ENCODE peak calls at places on chromosomes 7 and 10, in ten cellular contexts. Y is NCI-H1092, H is endodermal cell, B is NCI-H774, U is AG09309, O is M059J, L is endothelial cell of umbilical vein, X is A172, P is neuronal stem cell, R is midbrain. G is an unnamed sample.

GRCh38 chr10:44786451-44786850 is 124.7 kb upstream of the TMEM72 start:
- DNase-seq in B (no peak), U (peak), Y (no peak), P (no peak), X (peak), R (no peak), H (no peak), O (peak), L (no peak), G (no peak)

GRCh38 chr7:140239653-140239935 is 62.8 kb upstream of the KDM7A start:
- DNase-seq in O (no peak), Y (no peak), H (peak), P (no peak), R (no peak), U (no peak), X (no peak), B (no peak), L (no peak), G (no peak)

GRCh38 chr7:35647171-35647574 is 47.8 kb downstream of the HERPUD2 start:
- DNase-seq in H (peak), P (peak), R (no peak), B (peak), Y (no peak), U (no peak), X (no peak), L (peak), O (no peak), G (no peak)

GRCh38 chr10:70981936-70982335 is 93.6 kb upstream of the PCBD1 start:
- DNase-seq in Y (no peak), O (no peak), X (no peak), U (no peak), R (no peak), B (no peak), P (no peak), L (no peak), H (no peak), G (no peak)

GRCh38 chr7:102874166-102874829 is 38.5 kb upstream of the LRRC17 start:
- DNase-seq in O (peak), R (no peak), P (no peak), U (no peak), L (peak), H (no peak), B (no peak), X (peak), Y (no peak), G (peak)

GRCh38 chr7:143492799-143493568 is 15.3 kb downstream of the TAS2R41 start:
- DNase-seq in X (no peak), H (no peak), Y (no peak), L (peak), O (peak), U (no peak), P (no peak), R (no peak), B (no peak), G (no peak)

GRCh38 chr10:116831086-116831485 is 18.2 kb upstream of the ENO4 start:
- DNase-seq in B (no peak), L (no peak), X (no peak), R (no peak), Y (no peak), U (no peak), H (no peak), O (no peak), P (no peak), G (no peak)

GRCh38 chr10:24292304-24293291 is 83.7 kb downstream of the KIAA1217 start:
- DNase-seq in O (no peak), R (no peak), H (no peak), B (no peak), X (no peak), Y (no peak), L (no peak), P (no peak), U (no peak), G (no peak)

GRCh38 chr10:113228570-113228969 is 278.5 kb downstream of the TCF7L2 start:
- DNase-seq in H (peak), P (no peak), R (no peak), U (peak), L (no peak), B (no peak), X (peak), O (peak), Y (no peak), G (no peak)

GRCh38 chr7:149610441-149611011 is 112.9 kb upstream of the ZNF746 start:
- DNase-seq in L (no peak), R (no peak), O (no peak), U (no peak), P (no peak), B (no peak), H (no peak), Y (no peak), X (no peak), G (no peak)